ENCODE peak calls at places on chromosomes 5 and 9, in ten cellular contexts. One of them, this sample, is unnamed. For H3K4me1, the result is how much of the 10 kb centered on the place peaks cover.

GRCh38 chr9:116467740-116468351 is 219.3 kb upstream of the TRIM32 start:
- DNase-seq in A549: no peak
- DNase-seq in cardiac muscle cell: no peak
- DNase-seq in tibial nerve: no peak
- DNase-seq in effector memory CD4-positive, alpha-beta T cell: no peak
- DNase-seq in kidney: no peak
- DNase-seq in adrenal gland: no peak
- DNase-seq in testis: no peak
- DNase-seq in left ventricle myocardium inferior: no peak
- DNase-seq in mammary epithelial cell: no peak
- DNase-seq in this sample: no peak

GRCh38 chr9:3138236-3139229 is 294.6 kb upstream of the PUM3 start:
- DNase-seq in A549: no peak
- DNase-seq in cardiac muscle cell: no peak
- DNase-seq in tibial nerve: no peak
- DNase-seq in effector memory CD4-positive, alpha-beta T cell: no peak
- DNase-seq in kidney: no peak
- DNase-seq in adrenal gland: no peak
- DNase-seq in testis: no peak
- DNase-seq in left ventricle myocardium inferior: no peak
- DNase-seq in mammary epithelial cell: no peak
- DNase-seq in this sample: no peak

GRCh38 chr5:175902013-175902412 is 30.6 kb downstream of the CPLX2 start:
- DNase-seq in A549: no peak
- DNase-seq in cardiac muscle cell: no peak
- DNase-seq in tibial nerve: no peak
- DNase-seq in effector memory CD4-positive, alpha-beta T cell: no peak
- DNase-seq in kidney: no peak
- DNase-seq in adrenal gland: no peak
- DNase-seq in testis: no peak
- DNase-seq in left ventricle myocardium inferior: no peak
- DNase-seq in mammary epithelial cell: no peak
- DNase-seq in this sample: no peak

GRCh38 chr9:134759001-134759607 is 117.5 kb downstream of the COL5A1 start:
- DNase-seq in A549: no peak
- DNase-seq in cardiac muscle cell: no peak
- DNase-seq in tibial nerve: no peak
- DNase-seq in effector memory CD4-positive, alpha-beta T cell: no peak
- DNase-seq in kidney: no peak
- DNase-seq in adrenal gland: no peak
- DNase-seq in testis: no peak
- DNase-seq in left ventricle myocardium inferior: no peak
- DNase-seq in mammary epithelial cell: no peak
- DNase-seq in this sample: no peak

GRCh38 chr9:121294181-121294743 is 26.3 kb downstream of the GSN start:
- DNase-seq in A549: no peak
- DNase-seq in cardiac muscle cell: no peak
- DNase-seq in tibial nerve: peak
- DNase-seq in effector memory CD4-positive, alpha-beta T cell: no peak
- DNase-seq in kidney: peak
- DNase-seq in adrenal gland: no peak
- DNase-seq in testis: no peak
- DNase-seq in left ventricle myocardium inferior: peak
- DNase-seq in mammary epithelial cell: no peak
- DNase-seq in this sample: no peak

GRCh38 chr5:78005021-78005785 is 229.1 kb upstream of the TBCA start:
- DNase-seq in A549: no peak
- DNase-seq in cardiac muscle cell: no peak
- DNase-seq in tibial nerve: no peak
- DNase-seq in effector memory CD4-positive, alpha-beta T cell: no peak
- DNase-seq in kidney: no peak
- DNase-seq in adrenal gland: no peak
- DNase-seq in testis: peak
- DNase-seq in left ventricle myocardium inferior: no peak
- DNase-seq in mammary epithelial cell: no peak
- DNase-seq in this sample: no peak

GRCh38 chr5:111582962-111583669 is 70.8 kb upstream of the STARD4 start:
- DNase-seq in A549: no peak
- DNase-seq in cardiac muscle cell: peak
- DNase-seq in tibial nerve: no peak
- DNase-seq in effector memory CD4-positive, alpha-beta T cell: no peak
- DNase-seq in kidney: no peak
- DNase-seq in adrenal gland: no peak
- DNase-seq in testis: no peak
- DNase-seq in left ventricle myocardium inferior: no peak
- DNase-seq in mammary epithelial cell: peak
- DNase-seq in this sample: no peak

GRCh38 chr5:157710887-157711286 is 20.3 kb upstream of the THG1L start:
- DNase-seq in A549: no peak
- DNase-seq in cardiac muscle cell: no peak
- DNase-seq in tibial nerve: no peak
- DNase-seq in effector memory CD4-positive, alpha-beta T cell: no peak
- DNase-seq in kidney: no peak
- DNase-seq in adrenal gland: no peak
- DNase-seq in testis: no peak
- DNase-seq in left ventricle myocardium inferior: no peak
- DNase-seq in mammary epithelial cell: peak
- DNase-seq in this sample: no peak

GRCh38 chr5:150780180-150780692 is 1.7 kb downstream of the SMIM3 start:
- DNase-seq in A549: no peak
- DNase-seq in cardiac muscle cell: no peak
- DNase-seq in tibial nerve: no peak
- DNase-seq in effector memory CD4-positive, alpha-beta T cell: no peak
- DNase-seq in kidney: peak
- DNase-seq in adrenal gland: peak
- DNase-seq in testis: no peak
- DNase-seq in left ventricle myocardium inferior: peak
- DNase-seq in mammary epithelial cell: peak
- DNase-seq in this sample: no peak

GRCh38 chr5:150781706-150782614 is 3.4 kb downstream of the SMIM3 start:
- DNase-seq in A549: no peak
- DNase-seq in cardiac muscle cell: no peak
- DNase-seq in tibial nerve: peak
- DNase-seq in effector memory CD4-positive, alpha-beta T cell: no peak
- DNase-seq in kidney: peak
- DNase-seq in adrenal gland: peak
- DNase-seq in testis: no peak
- DNase-seq in left ventricle myocardium inferior: peak
- DNase-seq in mammary epithelial cell: peak
- DNase-seq in this sample: no peak

GRCh38 chr5:150782850-150783249 is 4.3 kb downstream of the SMIM3 start:
- DNase-seq in A549: no peak
- DNase-seq in cardiac muscle cell: no peak
- DNase-seq in tibial nerve: no peak
- DNase-seq in effector memory CD4-positive, alpha-beta T cell: no peak
- DNase-seq in kidney: no peak
- DNase-seq in adrenal gland: peak
- DNase-seq in testis: no peak
- DNase-seq in left ventricle myocardium inferior: no peak
- DNase-seq in mammary epithelial cell: no peak
- DNase-seq in this sample: no peak

GRCh38 chr5:150779397-150780179 is 1.0 kb downstream of the SMIM3 start:
- DNase-seq in A549: no peak
- DNase-seq in cardiac muscle cell: no peak
- DNase-seq in tibial nerve: no peak
- DNase-seq in effector memory CD4-positive, alpha-beta T cell: no peak
- DNase-seq in kidney: no peak
- DNase-seq in adrenal gland: no peak
- DNase-seq in testis: no peak
- DNase-seq in left ventricle myocardium inferior: no peak
- DNase-seq in mammary epithelial cell: peak
- DNase-seq in this sample: no peak

DNA sequence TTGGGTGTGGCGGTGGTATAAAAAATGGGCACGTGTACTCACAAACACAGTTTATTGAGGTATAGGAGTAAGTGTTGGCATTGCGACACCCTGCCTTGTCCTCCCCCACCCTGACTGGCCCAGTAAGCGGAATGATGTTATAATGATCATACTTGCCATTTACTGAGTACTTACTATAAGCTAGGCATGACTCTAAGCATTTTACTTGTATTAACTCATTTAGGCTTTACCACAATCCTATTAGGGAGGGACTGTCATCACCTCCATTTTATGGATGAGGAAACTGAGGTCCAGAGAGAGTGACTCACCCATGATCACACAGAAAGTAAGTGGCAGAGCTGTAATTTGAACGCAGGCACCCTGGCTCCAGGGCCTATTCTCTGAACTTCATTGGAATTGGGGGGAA is 2.3 kb downstream of the SMIM3 start:
- DNase-seq in A549: no peak
- DNase-seq in cardiac muscle cell: no peak
- DNase-seq in tibial nerve: no peak
- DNase-seq in effector memory CD4-positive, alpha-beta T cell: no peak
- DNase-seq in kidney: no peak
- DNase-seq in adrenal gland: no peak
- DNase-seq in testis: no peak
- DNase-seq in left ventricle myocardium inferior: no peak
- DNase-seq in mammary epithelial cell: peak
- DNase-seq in this sample: no peak
- H3K4me1 ChIP-seq in A549: under half
- H3K4me1 ChIP-seq in cardiac muscle cell: under half
- H3K4me1 ChIP-seq in tibial nerve: half or more
- H3K4me1 ChIP-seq in effector memory CD4-positive, alpha-beta T cell: under half
- H3K4me1 ChIP-seq in kidney: under half
- H3K4me1 ChIP-seq in adrenal gland: under half
- H3K4me1 ChIP-seq in testis: under half
- H3K4me1 ChIP-seq in left ventricle myocardium inferior: half or more
- H3K4me1 ChIP-seq in mammary epithelial cell: half or more
- H3K4me1 ChIP-seq in this sample: half or more

DNA sequence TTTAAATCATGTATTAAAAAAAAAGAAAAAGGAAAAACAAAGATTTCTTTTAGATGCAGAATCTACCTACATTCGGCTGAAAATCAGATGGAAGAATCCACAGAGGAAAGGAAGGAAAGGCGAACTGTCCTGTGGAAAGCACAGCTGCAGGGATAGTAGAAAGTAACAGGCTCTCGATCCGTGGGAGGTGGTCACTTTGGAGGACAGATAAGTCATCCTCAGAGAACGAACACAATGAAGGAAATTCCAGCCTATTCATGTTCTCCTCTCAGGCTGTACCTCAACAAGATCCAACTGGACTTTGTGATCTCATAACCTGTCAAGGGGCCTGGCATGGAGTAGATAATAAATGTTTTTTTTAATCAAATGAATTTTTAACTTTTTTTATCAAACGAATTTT is 72.8 kb downstream of the NR6A1 start:
- DNase-seq in A549: peak
- DNase-seq in cardiac muscle cell: no peak
- DNase-seq in tibial nerve: no peak
- DNase-seq in effector memory CD4-positive, alpha-beta T cell: no peak
- DNase-seq in kidney: no peak
- DNase-seq in adrenal gland: no peak
- DNase-seq in testis: peak
- DNase-seq in left ventricle myocardium inferior: no peak
- DNase-seq in mammary epithelial cell: peak
- DNase-seq in this sample: no peak
- H3K27ac ChIP-seq in A549: no peak
- H3K27ac ChIP-seq in cardiac muscle cell: no peak
- H3K27ac ChIP-seq in tibial nerve: peak
- H3K27ac ChIP-seq in effector memory CD4-positive, alpha-beta T cell: no peak
- H3K27ac ChIP-seq in kidney: no peak
- H3K27ac ChIP-seq in adrenal gland: no peak
- H3K27ac ChIP-seq in testis: no peak
- H3K27ac ChIP-seq in left ventricle myocardium inferior: no peak
- H3K27ac ChIP-seq in mammary epithelial cell: peak
- H3K27ac ChIP-seq in this sample: no peak

DNA sequence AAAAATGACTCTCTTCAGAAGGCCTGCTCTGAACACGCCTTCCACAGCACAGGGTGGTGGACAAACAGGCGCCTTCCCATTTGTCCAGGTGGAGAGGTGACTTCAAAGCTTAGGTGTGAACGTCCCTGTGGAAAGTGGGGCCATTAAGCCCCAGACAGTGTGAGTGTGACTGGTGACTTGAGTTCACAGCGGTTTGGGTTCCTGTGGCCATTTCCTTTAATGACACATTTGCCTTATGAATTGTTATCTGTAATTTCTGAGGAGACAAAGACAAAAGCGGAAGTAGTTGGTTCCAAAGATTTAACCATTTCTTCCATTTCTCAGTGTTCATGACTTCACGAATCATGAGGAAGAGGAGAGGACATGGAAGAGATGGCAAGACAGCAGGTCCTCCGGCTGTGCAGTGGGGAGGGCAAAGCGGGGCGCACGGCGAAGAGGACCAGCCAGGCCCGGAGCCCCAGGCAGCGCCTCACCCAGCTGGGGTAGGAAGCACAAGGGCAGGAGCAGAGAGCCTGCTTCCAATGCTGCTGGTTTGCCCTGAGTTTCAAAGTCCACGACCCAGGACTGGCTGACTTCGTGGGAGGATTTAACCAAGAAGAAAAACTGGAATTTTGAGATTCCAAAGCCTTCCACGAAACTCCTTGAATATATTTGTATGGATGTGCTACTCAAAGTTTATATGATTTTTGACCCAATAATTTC is 27.9 kb upstream of the SEMA4D start:
- DNase-seq in A549: no peak
- DNase-seq in cardiac muscle cell: no peak
- DNase-seq in tibial nerve: no peak
- DNase-seq in effector memory CD4-positive, alpha-beta T cell: no peak
- DNase-seq in kidney: no peak
- DNase-seq in adrenal gland: no peak
- DNase-seq in testis: no peak
- DNase-seq in left ventricle myocardium inferior: no peak
- DNase-seq in mammary epithelial cell: no peak
- DNase-seq in this sample: no peak
- H3K4me1 ChIP-seq in A549: under half
- H3K4me1 ChIP-seq in cardiac muscle cell: under half
- H3K4me1 ChIP-seq in tibial nerve: under half
- H3K4me1 ChIP-seq in effector memory CD4-positive, alpha-beta T cell: half or more
- H3K4me1 ChIP-seq in kidney: under half
- H3K4me1 ChIP-seq in adrenal gland: under half
- H3K4me1 ChIP-seq in testis: under half
- H3K4me1 ChIP-seq in left ventricle myocardium inferior: under half
- H3K4me1 ChIP-seq in mammary epithelial cell: under half
- H3K4me1 ChIP-seq in this sample: half or more

GRCh38 chr9:125099816-125100215 is 43.5 kb downstream of the SCAI start:
- DNase-seq in A549: no peak
- DNase-seq in cardiac muscle cell: no peak
- DNase-seq in tibial nerve: no peak
- DNase-seq in effector memory CD4-positive, alpha-beta T cell: no peak
- DNase-seq in kidney: no peak
- DNase-seq in adrenal gland: no peak
- DNase-seq in testis: no peak
- DNase-seq in left ventricle myocardium inferior: no peak
- DNase-seq in mammary epithelial cell: no peak
- DNase-seq in this sample: no peak

GRCh38 chr9:125103770-125104169 is 39.6 kb downstream of the SCAI start:
- DNase-seq in A549: no peak
- DNase-seq in cardiac muscle cell: no peak
- DNase-seq in tibial nerve: no peak
- DNase-seq in effector memory CD4-positive, alpha-beta T cell: no peak
- DNase-seq in kidney: no peak
- DNase-seq in adrenal gland: no peak
- DNase-seq in testis: no peak
- DNase-seq in left ventricle myocardium inferior: no peak
- DNase-seq in mammary epithelial cell: no peak
- DNase-seq in this sample: no peak

GRCh38 chr9:125095821-125096443 is 47.4 kb downstream of the SCAI start:
- DNase-seq in A549: no peak
- DNase-seq in cardiac muscle cell: no peak
- DNase-seq in tibial nerve: no peak
- DNase-seq in effector memory CD4-positive, alpha-beta T cell: no peak
- DNase-seq in kidney: no peak
- DNase-seq in adrenal gland: no peak
- DNase-seq in testis: no peak
- DNase-seq in left ventricle myocardium inferior: no peak
- DNase-seq in mammary epithelial cell: no peak
- DNase-seq in this sample: no peak

GRCh38 chr9:125103021-125103420 is 40.3 kb downstream of the SCAI start:
- DNase-seq in A549: no peak
- DNase-seq in cardiac muscle cell: no peak
- DNase-seq in tibial nerve: no peak
- DNase-seq in effector memory CD4-positive, alpha-beta T cell: no peak
- DNase-seq in kidney: no peak
- DNase-seq in adrenal gland: no peak
- DNase-seq in testis: no peak
- DNase-seq in left ventricle myocardium inferior: no peak
- DNase-seq in mammary epithelial cell: no peak
- DNase-seq in this sample: no peak

GRCh38 chr9:125100822-125101221 is 42.5 kb downstream of the SCAI start:
- DNase-seq in A549: no peak
- DNase-seq in cardiac muscle cell: no peak
- DNase-seq in tibial nerve: no peak
- DNase-seq in effector memory CD4-positive, alpha-beta T cell: no peak
- DNase-seq in kidney: no peak
- DNase-seq in adrenal gland: no peak
- DNase-seq in testis: no peak
- DNase-seq in left ventricle myocardium inferior: no peak
- DNase-seq in mammary epithelial cell: no peak
- DNase-seq in this sample: no peak
- H3K27ac ChIP-seq in A549: no peak
- H3K27ac ChIP-seq in cardiac muscle cell: peak
- H3K27ac ChIP-seq in tibial nerve: no peak
- H3K27ac ChIP-seq in effector memory CD4-positive, alpha-beta T cell: no peak
- H3K27ac ChIP-seq in kidney: no peak
- H3K27ac ChIP-seq in adrenal gland: peak
- H3K27ac ChIP-seq in testis: no peak
- H3K27ac ChIP-seq in left ventricle myocardium inferior: no peak
- H3K27ac ChIP-seq in mammary epithelial cell: no peak
- H3K27ac ChIP-seq in this sample: no peak

This sample was measured in CD4-positive, alpha-beta memory T cell.